ENCODE peak calls at places on chromosomes 12 and 14, in six cellular contexts. P, G, U, B, A and W are unnamed samples.

GRCh38 chr14:68462683-68463082 is 330.2 kb downstream of the ZFP36L1 start:
- DNase-seq in U (no peak), G (no peak), A (no peak), P (no peak), B (no peak), W (no peak)

GRCh38 chr14:103626150-103626850 is 2.7 kb upstream of the KLC1 start:
- DNase-seq in U (no peak), P (no peak), B (no peak), A (peak; percentile 82), G (no peak), W (no peak)

GRCh38 chr12:6212086-6212485 is 11.9 kb downstream of the CD9 start:
- DNase-seq in G (no peak), P (no peak), B (no peak), U (no peak), A (no peak), W (no peak)

GRCh38 chr12:15151141-15152091 is 69.8 kb downstream of the RERG start:
- DNase-seq in G (peak; percentile 3), B (no peak), U (peak; percentile 32), A (peak; percentile 21), P (no peak), W (no peak)

GRCh38 chr12:31589896-31590729 is 823 bp downstream of the DENND5B start:
- DNase-seq in P (peak; percentile 77), G (peak; percentile 70), A (peak; percentile 81), B (peak; percentile 81), U (peak; percentile 74), W (peak; percentile 75)

GRCh38 chr12:102503871-102504270 is 23.5 kb upstream of the IGF1 start:
- DNase-seq in A (no peak), U (no peak), G (no peak), B (no peak), P (no peak), W (no peak)

GRCh38 chr12:15772405-15773018 is 16.7 kb downstream of the EPS8 start:
- DNase-seq in G (peak; percentile 9), U (no peak), B (no peak), P (no peak), A (peak; percentile 25), W (no peak)

GRCh38 chr14:92692822-92693226 is 55.6 kb downstream of the LGMN start:
- DNase-seq in A (no peak), G (no peak), B (peak; percentile 97), U (peak; percentile 84), P (peak; percentile 92), W (no peak)

GRCh38 chr12:2250797-2251196 is 198.0 kb downstream of the CACNA1C start:
- DNase-seq in P (no peak), A (no peak), U (no peak), B (no peak), G (no peak), W (no peak)

GRCh38 chr14:69716483-69717187 is 50.3 kb upstream of the SRSF5 start:
- DNase-seq in U (no peak), G (no peak), P (no peak), B (no peak), A (no peak), W (no peak)

GRCh38 chr14:83940253-83940652 is 1589.7 kb upstream of the FLRT2 start:
- DNase-seq in P (no peak), G (no peak), A (no peak), U (no peak), B (no peak), W (no peak)

GRCh38 chr14:74429991-74430390 is 4.0 kb upstream of the SYNDIG1L start:
- DNase-seq in P (no peak), U (no peak), B (no peak), A (no peak), G (no peak), W (no peak)

GRCh38 chr12:81350309-81350708 is 272.4 kb downstream of the ACSS3 start:
- DNase-seq in A (no peak), U (no peak), B (no peak), P (no peak), G (no peak), W (no peak)

GRCh38 chr14:41146391-41146790 is 460.3 kb upstream of the LRFN5 start:
- DNase-seq in U (no peak), A (no peak), G (no peak), P (no peak), B (no peak), W (no peak)

GRCh38 chr14:92460541-92460915 is 53.1 kb upstream of the RIN3 start:
- DNase-seq in B (no peak), G (no peak), P (no peak), U (no peak), A (no peak), W (no peak)

GRCh38 chr14:69048456-69048855 is 69.4 kb upstream of the ACTN1 start:
- DNase-seq in A (no peak), G (peak; percentile 34), U (no peak), P (peak; percentile 35), B (peak; percentile 69), W (no peak)

GRCh38 chr12:18805516-18806248 is 67.8 kb downstream of the CAPZA3 start:
- DNase-seq in U (no peak), A (no peak), B (no peak), P (no peak), G (no peak), W (no peak)

GRCh38 chr14:93019367-93019843 is 96.3 kb downstream of the ITPK1 start:
- DNase-seq in A (no peak), B (peak; percentile 38), U (no peak), P (no peak), G (no peak), W (no peak)

GRCh38 chr12:50268482-50268881 is 14.8 kb downstream of the LIMA1 start:
- DNase-seq in B (no peak), U (no peak), A (no peak), P (no peak), G (no peak), W (no peak)

GRCh38 chr12:91722072-91722471 is 423.6 kb downstream of the BTG1 start:
- DNase-seq in B (no peak), P (no peak), G (peak; percentile 36), U (no peak), A (no peak), W (no peak)

GRCh38 chr12:56836317-56836716 is 73.2 kb downstream of the HSD17B6 start:
- DNase-seq in A (peak; percentile 4), U (peak; percentile 11), G (no peak), P (no peak), B (no peak), W (no peak)

GRCh38 chr14:24674204-24674970 is 40.4 kb upstream of the GZMB start:
- DNase-seq in P (no peak), G (peak; percentile 84), A (peak; percentile 62), B (no peak), U (no peak), W (no peak)

GRCh38 chr12:132824053-132824452 is 4.6 kb downstream of the GOLGA3 start:
- DNase-seq in U (no peak), G (no peak), A (no peak), P (no peak), B (no peak), W (no peak)

GRCh38 chr14:94100847-94101246 is 9.7 kb upstream of the IFI27 start:
- DNase-seq in G (no peak), A (no peak), B (no peak), P (no peak), U (no peak), W (no peak)

DNA sequence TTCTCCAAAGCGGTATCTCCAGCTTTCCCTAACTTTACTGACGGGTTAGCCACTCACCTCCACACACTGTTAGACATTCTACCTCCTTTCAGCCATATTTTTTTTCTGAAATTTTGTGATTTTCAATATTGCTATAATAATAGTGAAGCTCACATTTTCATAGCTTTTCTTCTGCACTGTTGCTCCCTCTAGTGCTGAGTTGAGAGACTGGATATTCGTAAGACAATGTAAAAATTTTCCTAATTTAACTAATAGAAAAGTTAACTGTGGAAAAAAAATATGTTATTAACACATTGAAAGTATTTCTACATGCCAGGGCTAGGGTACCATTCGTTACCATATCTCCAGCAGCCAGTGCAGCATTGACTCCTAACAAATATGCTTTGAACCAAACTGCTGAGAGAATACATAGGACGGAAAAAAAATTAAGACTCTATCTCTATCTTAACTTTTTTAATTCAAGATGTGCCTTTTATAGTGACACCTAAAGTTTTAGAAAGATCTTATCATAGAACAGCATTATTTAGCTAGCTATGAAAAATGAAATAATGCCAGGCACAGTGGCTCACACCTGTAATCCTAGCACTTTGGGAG is 48.7 kb upstream of the ABCC9 start:
- DNase-seq in P (no peak), G (peak; percentile 7), A (peak; percentile 14), B (no peak), U (no peak), W (no peak)
- TF ChIP-seq CTCF in P (peak; percentile 40), G (peak; percentile 30), A (peak; percentile 78), B (peak; percentile 65), U (peak; percentile 72), W (no peak)

GRCh38 chr12:64675795-64676194 is 65.5 kb downstream of the RASSF3 start:
- DNase-seq in P (peak; percentile 77), B (peak; percentile 88), U (peak; percentile 63), A (no peak), G (no peak), W (no peak)

GRCh38 chr12:64678835-64679234 is 68.5 kb downstream of the RASSF3 start:
- DNase-seq in P (no peak), A (no peak), U (no peak), G (no peak), B (no peak), W (no peak)

GRCh38 chr12:64680235-64680634 is 69.9 kb downstream of the RASSF3 start:
- DNase-seq in P (no peak), A (no peak), U (no peak), B (peak; percentile 45), G (no peak), W (no peak)

GRCh38 chr12:64679487-64679983 is 69.2 kb downstream of the RASSF3 start:
- DNase-seq in U (peak; percentile 69), G (peak; percentile 78), A (no peak), B (peak; percentile 50), P (peak; percentile 28), W (no peak)

DNA sequence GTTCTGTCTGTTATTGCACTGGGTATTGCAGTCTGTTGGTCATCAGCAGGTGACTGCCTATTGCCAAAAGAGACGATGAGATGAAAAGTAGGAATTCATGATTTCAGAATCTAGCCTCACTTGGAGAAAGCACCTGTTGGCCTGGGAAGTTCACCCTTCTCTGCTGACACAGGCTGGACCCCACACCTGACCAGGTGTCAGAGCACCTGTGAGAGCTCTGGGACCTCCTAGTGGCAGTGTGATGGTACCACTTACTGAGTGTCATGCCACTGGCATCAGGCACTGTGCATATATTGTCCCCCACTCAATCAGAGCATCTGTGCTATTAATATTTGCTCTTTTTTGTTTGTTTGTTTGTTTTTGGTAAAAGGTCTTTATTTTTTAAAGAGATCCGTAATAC is 68.0 kb downstream of the RASSF3 start:
- DNase-seq in B (no peak), U (no peak), A (peak; percentile 18), G (no peak), P (no peak), W (no peak)
- TF ChIP-seq CTCF in B (peak; percentile 36), U (no peak), A (peak; percentile 64), G (peak; percentile 24), P (peak; percentile 14), W (no peak)

DNA sequence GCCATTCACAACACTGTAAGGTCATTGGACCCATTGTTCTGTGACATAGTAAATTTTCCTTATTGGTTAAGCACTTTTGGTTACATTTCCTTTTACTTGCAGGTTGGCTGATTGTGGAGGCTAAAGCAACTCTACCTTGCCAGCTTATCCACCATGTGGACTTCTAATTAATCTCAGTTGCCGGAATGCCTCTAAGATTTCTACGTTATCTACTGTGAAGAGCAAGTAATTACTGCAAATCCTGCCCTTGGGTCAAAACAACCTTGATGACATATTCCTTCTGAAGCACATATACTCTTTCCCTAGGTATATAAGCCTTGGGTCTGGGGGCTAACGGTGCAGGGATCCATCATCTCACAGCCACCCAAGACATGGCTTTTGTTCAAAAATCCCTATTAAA is 19.5 kb upstream of the MORN3 start:
- DNase-seq in P (no peak), U (no peak), G (no peak), A (no peak), B (no peak), W (no peak)
- TF ChIP-seq CTCF in P (no peak), U (no peak), G (no peak), A (no peak), B (no peak), W (no peak)

GRCh38 chr12:26838888-26839416 is 6.0 kb upstream of the ITPR2 start:
- DNase-seq in G (no peak), A (no peak), U (no peak), B (no peak), P (no peak), W (no peak)
- TF ChIP-seq CTCF in G (no peak), A (no peak), U (no peak), B (no peak), P (no peak), W (no peak)